ENCODE peak calls at places on chromosomes 7 and 10, in seven cellular contexts. One of them, this sample, is unnamed.

GRCh38 chr7:13042605-13043236 is 355.3 kb downstream of the ARL4A start:
- DNase-seq in nephron progenitor cell: no peak
- DNase-seq in brain microvascular endothelial cell: peak; percentile 17
- DNase-seq in occipital lobe: no peak
- DNase-seq in ureter: no peak
- DNase-seq in NCI-H1436: no peak
- DNase-seq in NT2/D1: no peak
- DNase-seq in this sample: no peak

GRCh38 chr7:339696-340095 is 49.7 kb downstream of the FOXL3 start:
- DNase-seq in nephron progenitor cell: no peak
- DNase-seq in brain microvascular endothelial cell: no peak
- DNase-seq in occipital lobe: no peak
- DNase-seq in ureter: no peak
- DNase-seq in NCI-H1436: no peak
- DNase-seq in NT2/D1: no peak
- DNase-seq in this sample: no peak

GRCh38 chr10:34629120-34629519 is 186.0 kb downstream of the PARD3 start:
- DNase-seq in nephron progenitor cell: no peak
- DNase-seq in brain microvascular endothelial cell: no peak
- DNase-seq in occipital lobe: no peak
- DNase-seq in ureter: no peak
- DNase-seq in NCI-H1436: no peak
- DNase-seq in NT2/D1: no peak
- DNase-seq in this sample: no peak

GRCh38 chr7:30249316-30249715 is 35.1 kb upstream of the ZNRF2 start:
- DNase-seq in nephron progenitor cell: no peak
- DNase-seq in brain microvascular endothelial cell: no peak
- DNase-seq in occipital lobe: no peak
- DNase-seq in ureter: no peak
- DNase-seq in NCI-H1436: no peak
- DNase-seq in NT2/D1: no peak
- DNase-seq in this sample: no peak

GRCh38 chr10:94085288-94085687 is 91.6 kb downstream of the PLCE1 start:
- DNase-seq in nephron progenitor cell: no peak
- DNase-seq in brain microvascular endothelial cell: no peak
- DNase-seq in occipital lobe: no peak
- DNase-seq in ureter: no peak
- DNase-seq in NCI-H1436: no peak
- DNase-seq in NT2/D1: no peak
- DNase-seq in this sample: no peak

GRCh38 chr7:47500103-47500563 is 81.8 kb downstream of the TNS3 start:
- DNase-seq in nephron progenitor cell: no peak
- DNase-seq in brain microvascular endothelial cell: no peak
- DNase-seq in occipital lobe: no peak
- DNase-seq in ureter: no peak
- DNase-seq in NCI-H1436: no peak
- DNase-seq in NT2/D1: no peak
- DNase-seq in this sample: no peak

GRCh38 chr7:114966156-114966555 is 44.3 kb downstream of the MDFIC start:
- DNase-seq in nephron progenitor cell: no peak
- DNase-seq in brain microvascular endothelial cell: no peak
- DNase-seq in occipital lobe: no peak
- DNase-seq in ureter: no peak
- DNase-seq in NCI-H1436: no peak
- DNase-seq in NT2/D1: no peak
- DNase-seq in this sample: no peak

GRCh38 chr10:23116696-23117095 is 21.3 kb downstream of the MSRB2 start:
- DNase-seq in nephron progenitor cell: no peak
- DNase-seq in brain microvascular endothelial cell: no peak
- DNase-seq in occipital lobe: no peak
- DNase-seq in ureter: no peak
- DNase-seq in NCI-H1436: no peak
- DNase-seq in NT2/D1: no peak
- DNase-seq in this sample: no peak

GRCh38 chr7:155581954-155582353 is 35.6 kb upstream of the CNPY1 start:
- DNase-seq in nephron progenitor cell: no peak
- DNase-seq in brain microvascular endothelial cell: no peak
- DNase-seq in occipital lobe: no peak
- DNase-seq in ureter: no peak
- DNase-seq in NCI-H1436: no peak
- DNase-seq in NT2/D1: no peak
- DNase-seq in this sample: no peak

GRCh38 chr10:86645111-86645445 is 9.3 kb upstream of the OPN4 start:
- DNase-seq in nephron progenitor cell: no peak
- DNase-seq in brain microvascular endothelial cell: no peak
- DNase-seq in occipital lobe: no peak
- DNase-seq in ureter: peak; percentile 36
- DNase-seq in NCI-H1436: no peak
- DNase-seq in NT2/D1: no peak
- DNase-seq in this sample: no peak

GRCh38 chr7:2821842-2822507 is 22.1 kb downstream of the GNA12 start:
- DNase-seq in nephron progenitor cell: no peak
- DNase-seq in brain microvascular endothelial cell: peak; percentile 81
- DNase-seq in occipital lobe: no peak
- DNase-seq in ureter: no peak
- DNase-seq in NCI-H1436: no peak
- DNase-seq in NT2/D1: no peak
- DNase-seq in this sample: no peak

GRCh38 chr10:1577371-1577770 is 160.0 kb downstream of the ADARB2 start:
- DNase-seq in nephron progenitor cell: no peak
- DNase-seq in brain microvascular endothelial cell: no peak
- DNase-seq in occipital lobe: no peak
- DNase-seq in ureter: no peak
- DNase-seq in NCI-H1436: no peak
- DNase-seq in NT2/D1: no peak
- DNase-seq in this sample: no peak

GRCh38 chr10:16746856-16747255 is 70.4 kb downstream of the RSU1 start:
- DNase-seq in nephron progenitor cell: no peak
- DNase-seq in brain microvascular endothelial cell: no peak
- DNase-seq in occipital lobe: no peak
- DNase-seq in ureter: no peak
- DNase-seq in NCI-H1436: no peak
- DNase-seq in NT2/D1: no peak
- DNase-seq in this sample: no peak

GRCh38 chr10:103114876-103115275 is 78.2 kb downstream of the NT5C2 start:
- DNase-seq in nephron progenitor cell: no peak
- DNase-seq in brain microvascular endothelial cell: no peak
- DNase-seq in occipital lobe: no peak
- DNase-seq in ureter: no peak
- DNase-seq in NCI-H1436: no peak
- DNase-seq in NT2/D1: no peak
- DNase-seq in this sample: no peak

GRCh38 chr7:47329320-47329926 is 252.5 kb downstream of the TNS3 start:
- DNase-seq in nephron progenitor cell: no peak
- DNase-seq in brain microvascular endothelial cell: peak; percentile 43
- DNase-seq in occipital lobe: no peak
- DNase-seq in ureter: no peak
- DNase-seq in NCI-H1436: no peak
- DNase-seq in NT2/D1: no peak
- DNase-seq in this sample: no peak

GRCh38 chr7:50826371-50827172 is 43.9 kb upstream of the GRB10 start:
- DNase-seq in nephron progenitor cell: no peak
- DNase-seq in brain microvascular endothelial cell: peak; percentile 91
- DNase-seq in occipital lobe: no peak
- DNase-seq in ureter: no peak
- DNase-seq in NCI-H1436: no peak
- DNase-seq in NT2/D1: no peak
- DNase-seq in this sample: no peak

GRCh38 chr7:43850348-43851116 is 18.8 kb downstream of the MRPS24 start:
- DNase-seq in nephron progenitor cell: no peak
- DNase-seq in brain microvascular endothelial cell: no peak
- DNase-seq in occipital lobe: no peak
- DNase-seq in ureter: no peak
- DNase-seq in NCI-H1436: no peak
- DNase-seq in NT2/D1: no peak
- DNase-seq in this sample: no peak